ENCODE peak calls at places on chromosomes 6 and 20, in ten cellular contexts. L is heart left ventricle; F is AG10803; G is fibroblast of pulmonary artery; M is HFFc6; P is PC-3; Q is CD4-positive, alpha-beta T cell; Y is ovary; B is fibroblast of mammary gland; N is lower lobe of right lung. U is an unnamed sample.

GRCh38 chr6:120378582-120379220 is 955.6 kb downstream of the TBC1D32 start:
- DNase-seq in N (no peak), Q (no peak), P (peak; percentile 70), G (peak; percentile 61), M (no peak), L (no peak), Y (no peak), F (peak; percentile 9), B (peak; percentile 69), U (no peak)

GRCh38 chr20:34705383-34706021 is 1.4 kb downstream of the TP53INP2 start:
- DNase-seq in B (peak; percentile 45), N (no peak), L (peak; percentile 63), F (peak; percentile 23), Q (no peak), Y (no peak), G (peak; percentile 23), M (peak; percentile 65), P (peak; percentile 56), U (no peak)

GRCh38 chr20:4997207-4997606 is 4.1 kb downstream of the SLC23A2 start:
- DNase-seq in F (no peak), P (no peak), G (no peak), B (no peak), L (no peak), M (peak; percentile 27), N (no peak), Q (no peak), Y (no peak), U (no peak)

GRCh38 chr20:48657426-48658197 is 170.2 kb downstream of the PREX1 start:
- DNase-seq in B (peak; percentile 70), N (peak; percentile 67), F (peak; percentile 67), G (peak; percentile 85), Y (peak; percentile 61), P (peak; percentile 93), L (peak; percentile 68), Q (peak; percentile 45), M (peak; percentile 58), U (no peak)

GRCh38 chr6:323730-324088 is 31.4 kb downstream of the DUSP22 start:
- DNase-seq in Y (no peak), B (no peak), L (no peak), F (no peak), N (no peak), Q (no peak), M (no peak), G (no peak), P (no peak), U (no peak)

GRCh38 chr20:41392871-41393704 is 26.5 kb upstream of the EMILIN3 start:
- DNase-seq in Q (no peak), B (no peak), P (no peak), F (no peak), G (peak; percentile 11), N (peak; percentile 34), M (no peak), Y (peak; percentile 90), L (peak; percentile 85), U (no peak)

GRCh38 chr6:40550096-40550731 is 37.0 kb downstream of the LRFN2 start:
- DNase-seq in B (peak; percentile 57), G (peak; percentile 66), M (peak; percentile 47), Y (no peak), Q (no peak), F (peak; percentile 72), N (no peak), P (peak; percentile 49), L (no peak), U (no peak)

GRCh38 chr6:62516287-62517152 is 230.5 kb upstream of the KHDRBS2 start:
- DNase-seq in N (no peak), G (no peak), F (no peak), Q (no peak), L (no peak), Y (no peak), P (no peak), M (no peak), B (no peak), U (no peak)

GRCh38 chr20:38321959-38322598 is 18.1 kb downstream of the BPI start:
- DNase-seq in G (peak; percentile 80), M (peak; percentile 58), N (no peak), Y (peak; percentile 51), B (peak; percentile 73), P (peak; percentile 75), F (peak; percentile 70), Q (no peak), L (peak; percentile 30), U (no peak)

GRCh38 chr6:109348246-109348645 is 34.0 kb downstream of the CD164 start:
- DNase-seq in G (no peak), L (no peak), B (no peak), P (no peak), N (no peak), Y (no peak), F (no peak), Q (no peak), M (no peak), U (no peak)

GRCh38 chr20:50600281-50600895 is 90.2 kb downstream of the PTPN1 start:
- DNase-seq in B (no peak), F (no peak), M (no peak), G (no peak), L (no peak), N (no peak), Y (no peak), Q (no peak), P (no peak), U (no peak)

GRCh38 chr6:160931378-160932343 is 59.9 kb upstream of the MAP3K4 start:
- DNase-seq in L (no peak), Q (no peak), B (peak; percentile 27), P (peak; percentile 17), Y (no peak), G (no peak), N (no peak), M (no peak), F (peak; percentile 2), U (no peak)

DNA sequence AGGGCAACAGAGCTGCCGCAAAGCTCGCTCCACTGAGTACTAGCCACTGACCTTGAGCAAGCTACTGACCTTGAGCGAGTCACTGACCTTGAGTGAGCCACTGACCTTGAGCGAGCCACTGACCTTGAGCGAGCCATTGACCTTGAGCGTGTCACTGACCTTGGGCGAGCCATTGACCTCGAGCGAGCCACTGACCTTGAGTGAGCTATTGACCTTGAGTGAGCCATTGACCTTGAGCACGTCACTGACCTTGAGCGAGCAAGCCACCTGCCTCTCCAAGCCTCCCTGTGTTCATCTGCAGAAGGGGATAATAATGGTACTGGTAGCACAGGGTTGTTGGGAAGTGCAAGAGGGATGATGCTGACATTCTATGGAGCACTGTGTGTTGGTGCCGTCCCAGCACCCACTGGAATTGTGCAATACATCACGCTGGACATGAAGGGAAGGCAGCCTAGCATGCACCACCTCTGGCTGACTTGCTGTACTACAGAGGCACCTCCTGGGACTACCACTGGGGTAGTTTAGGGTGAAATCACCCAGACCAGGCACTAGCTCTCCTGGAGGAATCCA is 60.2 kb downstream of the CTCFL start:
- DNase-seq in L (no peak), G (peak; percentile 28), Q (no peak), B (peak; percentile 32), P (peak; percentile 59), Y (no peak), N (peak; percentile 52), F (no peak), M (peak; percentile 31), U (no peak)
- TF ChIP-seq CTCF in L (no peak), G (peak; percentile 13), Q (no peak), B (no peak), P (peak; percentile 60), Y (no peak), N (no peak), F (peak; percentile 40), M (peak; percentile 39), U (no peak)

DNA sequence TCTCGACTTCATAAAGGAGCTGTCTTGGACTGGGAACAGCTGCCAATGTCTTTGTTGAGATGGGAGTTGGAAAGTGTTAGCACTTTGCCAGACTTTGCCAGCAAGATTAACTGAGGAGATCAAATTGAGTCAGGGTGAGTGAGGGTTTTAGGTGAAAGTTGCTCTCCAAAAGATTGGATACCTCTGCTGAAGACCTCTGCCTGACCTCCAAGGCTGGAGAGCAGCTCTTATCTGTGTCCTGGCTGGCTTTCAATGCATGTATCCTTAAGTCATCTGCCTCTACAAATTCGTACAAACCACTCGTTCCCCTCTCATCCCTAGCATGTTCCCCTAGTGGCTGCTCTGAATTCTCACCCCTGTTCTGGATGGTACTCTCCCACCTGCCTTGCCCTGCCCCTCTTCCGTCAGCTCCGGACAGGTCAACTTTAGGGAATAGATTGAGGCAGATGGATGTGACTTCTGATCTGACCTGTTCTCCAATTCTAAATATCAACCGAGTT is at the start of gene EFCAB8:
- DNase-seq in Q (no peak), G (no peak), L (no peak), Y (no peak), N (no peak), P (no peak), F (no peak), M (no peak), B (no peak), U (no peak)
- TF ChIP-seq CTCF in Q (no peak), G (no peak), L (no peak), Y (no peak), N (no peak), P (no peak), F (no peak), M (peak; percentile 16), B (no peak), U (no peak)

GRCh38 chr6:64280569-64280968 is 645.0 kb downstream of the PHF3 start:
- DNase-seq in B (peak; percentile 55), F (peak; percentile 10), L (no peak), N (no peak), G (peak; percentile 69), Y (no peak), P (peak; percentile 71), M (no peak), Q (no peak), U (no peak)
- TF ChIP-seq CTCF in B (peak; percentile 55), F (peak; percentile 48), L (peak; percentile 16), N (peak; percentile 31), G (peak; percentile 53), Y (no peak), P (peak; percentile 76), M (no peak), Q (no peak), U (peak; percentile 53)

DNA sequence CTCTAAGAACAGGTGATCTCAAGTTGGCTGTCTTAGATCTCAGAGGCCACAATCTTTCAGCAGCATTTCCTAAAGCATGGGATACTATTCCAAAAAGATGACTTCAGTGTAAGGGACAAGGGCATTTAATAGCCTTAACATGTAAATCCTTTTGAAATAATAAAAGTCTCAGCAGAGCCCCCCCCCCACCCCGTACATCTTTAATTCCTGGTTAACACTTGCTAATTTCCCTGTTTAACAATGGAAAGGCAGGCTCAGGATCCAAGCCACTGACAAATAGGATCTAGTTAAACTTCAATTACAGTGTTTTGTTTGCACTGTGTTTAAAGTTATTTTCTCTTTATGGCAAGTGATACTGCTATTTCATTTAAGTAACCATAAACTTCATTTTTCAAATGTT is 12.0 kb downstream of the TASP1 start:
- DNase-seq in N (no peak), Y (no peak), P (no peak), F (no peak), Q (no peak), G (no peak), L (no peak), B (no peak), M (no peak), U (no peak)
- TF ChIP-seq CTCF in N (no peak), Y (no peak), P (no peak), F (no peak), Q (no peak), G (no peak), L (no peak), B (no peak), M (no peak), U (no peak)